ENCODE peak calls at places on chromosomes 13 and 19, in eight cellular contexts. One of them, this sample, is unnamed.

GRCh38 chr13:34853161-34853560 is 88.9 kb upstream of the NBEA start:
- DNase-seq in CD4-positive, CD25-positive, alpha-beta regulatory T cell: no peak
- DNase-seq in GM04503: no peak
- DNase-seq in brain pericyte: no peak
- DNase-seq in NCI-H1694 treated with DMSO at 0.1 percent for 48 hours: no peak
- DNase-seq in NCI-H446 treated with DMSO at 0.1 percent for 48 hours: no peak
- DNase-seq in NCI-H1048: no peak
- DNase-seq in stimulated activated CD4-positive, alpha-beta T cell treated with anti-CD3 and anti-CD28 coated beads, Interleukin-4, amount 100 ng/mL, for 48 hours: no peak
- DNase-seq in this sample: no peak

GRCh38 chr13:77000475-77000874 is 8.6 kb downstream of the CLN5 start:
- DNase-seq in CD4-positive, CD25-positive, alpha-beta regulatory T cell: no peak
- DNase-seq in GM04503: no peak
- DNase-seq in brain pericyte: no peak
- DNase-seq in NCI-H1694 treated with DMSO at 0.1 percent for 48 hours: no peak
- DNase-seq in NCI-H446 treated with DMSO at 0.1 percent for 48 hours: no peak
- DNase-seq in NCI-H1048: no peak
- DNase-seq in stimulated activated CD4-positive, alpha-beta T cell treated with anti-CD3 and anti-CD28 coated beads, Interleukin-4, amount 100 ng/mL, for 48 hours: no peak
- DNase-seq in this sample: no peak

GRCh38 chr19:48351341-48351752 is 12.4 kb downstream of the TMEM143 start:
- DNase-seq in CD4-positive, CD25-positive, alpha-beta regulatory T cell: peak
- DNase-seq in GM04503: no peak
- DNase-seq in brain pericyte: no peak
- DNase-seq in NCI-H1694 treated with DMSO at 0.1 percent for 48 hours: peak
- DNase-seq in NCI-H446 treated with DMSO at 0.1 percent for 48 hours: peak
- DNase-seq in NCI-H1048: peak
- DNase-seq in stimulated activated CD4-positive, alpha-beta T cell treated with anti-CD3 and anti-CD28 coated beads, Interleukin-4, amount 100 ng/mL, for 48 hours: peak
- DNase-seq in this sample: peak

GRCh38 chr19:22617614-22618325 is 16.4 kb upstream of the ZNF492 start:
- DNase-seq in CD4-positive, CD25-positive, alpha-beta regulatory T cell: no peak
- DNase-seq in GM04503: no peak
- DNase-seq in brain pericyte: no peak
- DNase-seq in NCI-H1694 treated with DMSO at 0.1 percent for 48 hours: no peak
- DNase-seq in NCI-H446 treated with DMSO at 0.1 percent for 48 hours: no peak
- DNase-seq in NCI-H1048: no peak
- DNase-seq in stimulated activated CD4-positive, alpha-beta T cell treated with anti-CD3 and anti-CD28 coated beads, Interleukin-4, amount 100 ng/mL, for 48 hours: no peak
- DNase-seq in this sample: no peak

GRCh38 chr19:46181386-46181774 is 33.3 kb downstream of the IGFL2 start:
- DNase-seq in CD4-positive, CD25-positive, alpha-beta regulatory T cell: no peak
- DNase-seq in GM04503: no peak
- DNase-seq in brain pericyte: no peak
- DNase-seq in NCI-H1694 treated with DMSO at 0.1 percent for 48 hours: no peak
- DNase-seq in NCI-H446 treated with DMSO at 0.1 percent for 48 hours: no peak
- DNase-seq in NCI-H1048: no peak
- DNase-seq in stimulated activated CD4-positive, alpha-beta T cell treated with anti-CD3 and anti-CD28 coated beads, Interleukin-4, amount 100 ng/mL, for 48 hours: peak
- DNase-seq in this sample: no peak

GRCh38 chr13:80550856-80551532 is 210.1 kb upstream of the SPRY2 start:
- DNase-seq in CD4-positive, CD25-positive, alpha-beta regulatory T cell: no peak
- DNase-seq in GM04503: no peak
- DNase-seq in brain pericyte: no peak
- DNase-seq in NCI-H1694 treated with DMSO at 0.1 percent for 48 hours: no peak
- DNase-seq in NCI-H446 treated with DMSO at 0.1 percent for 48 hours: no peak
- DNase-seq in NCI-H1048: no peak
- DNase-seq in stimulated activated CD4-positive, alpha-beta T cell treated with anti-CD3 and anti-CD28 coated beads, Interleukin-4, amount 100 ng/mL, for 48 hours: no peak
- DNase-seq in this sample: peak

GRCh38 chr19:1967087-1967608 is 26.2 kb downstream of the CSNK1G2 start:
- DNase-seq in CD4-positive, CD25-positive, alpha-beta regulatory T cell: no peak
- DNase-seq in GM04503: no peak
- DNase-seq in brain pericyte: no peak
- DNase-seq in NCI-H1694 treated with DMSO at 0.1 percent for 48 hours: no peak
- DNase-seq in NCI-H446 treated with DMSO at 0.1 percent for 48 hours: no peak
- DNase-seq in NCI-H1048: no peak
- DNase-seq in stimulated activated CD4-positive, alpha-beta T cell treated with anti-CD3 and anti-CD28 coated beads, Interleukin-4, amount 100 ng/mL, for 48 hours: no peak
- DNase-seq in this sample: no peak

GRCh38 chr13:36796052-36796451 is 23.0 kb upstream of the RFXAP start:
- DNase-seq in CD4-positive, CD25-positive, alpha-beta regulatory T cell: no peak
- DNase-seq in GM04503: no peak
- DNase-seq in brain pericyte: no peak
- DNase-seq in NCI-H1694 treated with DMSO at 0.1 percent for 48 hours: no peak
- DNase-seq in NCI-H446 treated with DMSO at 0.1 percent for 48 hours: no peak
- DNase-seq in NCI-H1048: no peak
- DNase-seq in stimulated activated CD4-positive, alpha-beta T cell treated with anti-CD3 and anti-CD28 coated beads, Interleukin-4, amount 100 ng/mL, for 48 hours: no peak
- DNase-seq in this sample: no peak

GRCh38 chr19:30060872-30061556 is 119.0 kb downstream of the URI1 start:
- DNase-seq in CD4-positive, CD25-positive, alpha-beta regulatory T cell: no peak
- DNase-seq in GM04503: no peak
- DNase-seq in brain pericyte: no peak
- DNase-seq in NCI-H1694 treated with DMSO at 0.1 percent for 48 hours: no peak
- DNase-seq in NCI-H446 treated with DMSO at 0.1 percent for 48 hours: no peak
- DNase-seq in NCI-H1048: no peak
- DNase-seq in stimulated activated CD4-positive, alpha-beta T cell treated with anti-CD3 and anti-CD28 coated beads, Interleukin-4, amount 100 ng/mL, for 48 hours: no peak
- DNase-seq in this sample: no peak

GRCh38 chr19:36579255-36579654 is 6.2 kb upstream of the ZNF529 start:
- DNase-seq in CD4-positive, CD25-positive, alpha-beta regulatory T cell: no peak
- DNase-seq in GM04503: no peak
- DNase-seq in brain pericyte: no peak
- DNase-seq in NCI-H1694 treated with DMSO at 0.1 percent for 48 hours: no peak
- DNase-seq in NCI-H446 treated with DMSO at 0.1 percent for 48 hours: no peak
- DNase-seq in NCI-H1048: no peak
- DNase-seq in stimulated activated CD4-positive, alpha-beta T cell treated with anti-CD3 and anti-CD28 coated beads, Interleukin-4, amount 100 ng/mL, for 48 hours: no peak
- DNase-seq in this sample: no peak

GRCh38 chr13:26019881-26020535 is 31.8 kb downstream of the SHISA2 start:
- DNase-seq in CD4-positive, CD25-positive, alpha-beta regulatory T cell: no peak
- DNase-seq in GM04503: peak
- DNase-seq in brain pericyte: peak
- DNase-seq in NCI-H1694 treated with DMSO at 0.1 percent for 48 hours: no peak
- DNase-seq in NCI-H446 treated with DMSO at 0.1 percent for 48 hours: no peak
- DNase-seq in NCI-H1048: no peak
- DNase-seq in stimulated activated CD4-positive, alpha-beta T cell treated with anti-CD3 and anti-CD28 coated beads, Interleukin-4, amount 100 ng/mL, for 48 hours: no peak
- DNase-seq in this sample: no peak

GRCh38 chr13:75889427-75889826 is 253.3 kb downstream of the LMO7 start:
- DNase-seq in CD4-positive, CD25-positive, alpha-beta regulatory T cell: no peak
- DNase-seq in GM04503: no peak
- DNase-seq in brain pericyte: no peak
- DNase-seq in NCI-H1694 treated with DMSO at 0.1 percent for 48 hours: no peak
- DNase-seq in NCI-H446 treated with DMSO at 0.1 percent for 48 hours: no peak
- DNase-seq in NCI-H1048: no peak
- DNase-seq in stimulated activated CD4-positive, alpha-beta T cell treated with anti-CD3 and anti-CD28 coated beads, Interleukin-4, amount 100 ng/mL, for 48 hours: no peak
- DNase-seq in this sample: no peak

GRCh38 chr19:16374436-16374835 is 49.8 kb downstream of the KLF2 start:
- DNase-seq in CD4-positive, CD25-positive, alpha-beta regulatory T cell: no peak
- DNase-seq in GM04503: no peak
- DNase-seq in brain pericyte: no peak
- DNase-seq in NCI-H1694 treated with DMSO at 0.1 percent for 48 hours: no peak
- DNase-seq in NCI-H446 treated with DMSO at 0.1 percent for 48 hours: no peak
- DNase-seq in NCI-H1048: no peak
- DNase-seq in stimulated activated CD4-positive, alpha-beta T cell treated with anti-CD3 and anti-CD28 coated beads, Interleukin-4, amount 100 ng/mL, for 48 hours: no peak
- DNase-seq in this sample: no peak

This sample was measured in DMS 273 treated with DMSO at 0.1 percent for 48 hours.